ENCODE peak calls at places on chromosomes 4 and X, in six cellular contexts. U is psoas muscle, S is IMR-90, B is sigmoid colon, C is suprapubic skin, H is mammary epithelial cell. Z is an unnamed sample.

GRCh38 chr4:8689741-8690140 is 97.2 kb downstream of the CPZ start:
- DNase-seq in U (no peak), S (no peak), B (peak; percentile 55), C (peak; percentile 74), H (no peak), Z (no peak)

GRCh38 chrX:110142096-110142495 is 139.2 kb downstream of the TMEM164 start:
- DNase-seq in U (no peak), S (no peak), B (no peak), C (no peak), H (peak; percentile 90), Z (peak; percentile 91)

GRCh38 chr4:182643801-182644311 is 273.3 kb downstream of the DCTD start:
- DNase-seq in U (no peak), S (peak; percentile 94), B (no peak), C (no peak), H (no peak), Z (peak; percentile 20)

GRCh38 chr4:113292371-113293042 is 243.1 kb downstream of the ANK2 start:
- DNase-seq in U (peak; percentile 54), S (peak; percentile 71), B (peak; percentile 80), C (no peak), H (no peak), Z (no peak)

GRCh38 chrX:50889582-50889981 is 21.0 kb upstream of the BMP15 start:
- DNase-seq in U (no peak), S (no peak), B (no peak), C (no peak), H (no peak), Z (no peak)

GRCh38 chrX:135931644-135932487 is 38.4 kb downstream of the SAGE1 start:
- DNase-seq in U (peak; percentile 56), S (peak; percentile 24), B (no peak), C (no peak), H (peak; percentile 23), Z (peak; percentile 18)

GRCh38 chr4:188660796-188661195 is 521.6 kb downstream of the TRIML1 start:
- DNase-seq in U (no peak), S (no peak), B (no peak), C (no peak), H (no peak), Z (no peak)

GRCh38 chrX:47202877-47203276 is 9.2 kb downstream of the UBA1 start:
- DNase-seq in U (peak; percentile 39), S (no peak), B (no peak), C (no peak), H (no peak), Z (no peak)

GRCh38 chrX:148043456-148043855 is 62.3 kb downstream of the FMR1NB start:
- DNase-seq in U (no peak), S (peak; percentile 4), B (no peak), C (no peak), H (peak; percentile 60), Z (peak; percentile 41)

GRCh38 chr4:6991249-6991648 is 51.9 kb upstream of the TADA2B start:
- DNase-seq in U (no peak), S (no peak), B (no peak), C (no peak), H (no peak), Z (no peak)

GRCh38 chrX:78650906-78651437 is 8.2 kb downstream of the RTL3 start:
- DNase-seq in U (no peak), S (peak; percentile 73), B (no peak), C (no peak), H (no peak), Z (no peak)

GRCh38 chr4:154065368-154065767 is 276.5 kb upstream of the SFRP2 start:
- DNase-seq in U (no peak), S (no peak), B (no peak), C (no peak), H (no peak), Z (no peak)
- H3K27me3 ChIP-seq in U (no peaks in the 10 kb centered on the region), S (no peaks in the 10 kb centered on the region), B (no peaks in the 10 kb centered on the region), C (no peaks in the 10 kb centered on the region), H (no peaks in the 10 kb centered on the region), Z (no peaks in the 10 kb centered on the region)

GRCh38 chr4:185774076-185774731 is 37.8 kb downstream of the SORBS2 start:
- DNase-seq in U (no peak), S (no peak), B (no peak), C (no peak), H (no peak), Z (no peak)
- H3K4me3 ChIP-seq in U (peak overlapping the region; percentile 49), S (no peak overlapping the region), B (peak overlapping the region; percentile 25), C (peak overlapping the region; percentile 30), H (no peak overlapping the region), Z (no peak overlapping the region)

DNA sequence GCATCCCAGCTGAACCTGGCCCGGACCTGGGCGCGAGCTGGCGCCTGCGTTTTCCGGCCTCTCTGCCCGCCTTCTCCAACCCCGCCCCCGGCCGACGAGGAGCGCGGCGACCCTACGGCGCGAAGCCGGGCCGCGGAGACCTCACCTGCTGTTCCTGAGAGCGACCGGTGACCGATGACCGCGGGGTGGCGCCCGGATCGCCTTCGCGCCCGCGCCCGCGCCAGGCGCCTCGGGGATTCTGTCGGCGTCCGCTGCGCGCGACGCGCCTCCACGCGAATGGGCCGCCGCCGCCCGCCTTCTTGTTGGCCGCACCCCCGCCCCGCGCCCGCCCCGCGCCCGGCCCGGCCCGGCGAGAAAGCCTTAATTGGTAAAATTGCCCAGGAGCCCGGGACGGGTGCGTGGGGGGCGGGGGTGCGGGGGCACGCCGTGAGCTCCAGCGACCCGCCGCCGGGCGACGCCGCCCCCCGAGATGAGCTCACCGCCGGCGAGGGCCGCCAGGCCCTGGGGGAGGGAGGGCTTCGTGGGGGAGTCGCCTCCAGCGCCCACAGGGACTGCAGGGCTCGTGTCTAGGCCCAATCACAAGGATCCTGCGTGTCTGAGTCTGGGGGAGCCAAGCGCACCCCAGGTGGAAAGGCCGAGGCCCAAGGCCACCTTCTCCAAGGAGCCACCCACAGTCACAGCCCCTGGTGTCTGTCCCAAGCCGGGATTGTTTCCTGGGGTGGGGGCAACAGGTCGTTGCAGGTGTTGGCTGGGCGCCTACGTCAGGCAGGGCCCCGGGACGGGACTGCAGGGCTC is at the start of gene FLNA:
- DNase-seq in U (peak; percentile 64), S (no peak), B (peak; percentile 89), C (no peak), H (no peak), Z (no peak)
- TF ChIP-seq CTCF in U (peak; percentile 23), S (peak; percentile 14), B (no peak), C (no peak), H (no peak), Z (peak; percentile 32)

GRCh38 chr4:1409806-1410425 is 3.7 kb upstream of the NKX1-1 start:
- DNase-seq in U (peak; percentile 48), S (no peak), B (peak; percentile 41), C (no peak), H (no peak), Z (no peak)
- H3K27me3 ChIP-seq in U (peaks cover 31% of the 10 kb centered on the region), S (peaks cover 63% of the 10 kb centered on the region), B (peaks cover 97% of the 10 kb centered on the region), C (peaks cover 99% of the 10 kb centered on the region), H (peaks cover 44% of the 10 kb centered on the region), Z (peaks cover 23% of the 10 kb centered on the region)

DNA sequence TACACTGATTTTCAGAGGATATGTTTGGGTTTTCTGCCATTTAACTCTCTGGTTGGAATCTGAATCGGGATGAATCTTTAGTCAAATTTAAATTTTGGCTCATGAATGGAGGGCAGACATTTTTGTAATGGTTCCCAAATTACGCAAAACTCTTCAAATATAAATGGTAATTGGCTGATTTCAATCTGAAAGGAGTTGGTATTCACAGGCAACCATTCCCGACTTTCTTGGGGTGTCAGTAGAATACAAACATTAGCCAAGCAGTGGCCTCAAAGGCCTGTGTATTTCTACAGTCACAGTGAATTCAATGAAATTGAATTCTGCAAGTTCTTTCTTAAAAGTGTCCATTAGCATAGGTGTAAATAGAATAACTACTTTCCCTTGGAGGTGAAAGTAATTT is 668.8 kb upstream of the PRKX start:
- DNase-seq in U (no peak), S (no peak), B (no peak), C (no peak), H (no peak), Z (no peak)
- H3K4me3 ChIP-seq in U (no peak overlapping the region), S (no peak overlapping the region), B (no peak overlapping the region), C (no peak overlapping the region), H (no peak overlapping the region), Z (no peak overlapping the region)

GRCh38 chr4:95156452-95156765 is 392.4 kb downstream of the UNC5C start:
- DNase-seq in U (no peak), S (no peak), B (no peak), C (no peak), H (no peak), Z (no peak)
- TF ChIP-seq CTCF in U (no peak), S (no peak), B (no peak), C (no peak), H (no peak), Z (no peak)

GRCh38 chrX:27600686-27601085 is 10.5 kb downstream of the DCAF8L2 start:
- DNase-seq in U (no peak), S (no peak), B (no peak), C (no peak), H (peak; percentile 71), Z (peak; percentile 71)

GRCh38 chrX:27598312-27598711 is 8.2 kb downstream of the DCAF8L2 start:
- DNase-seq in U (no peak), S (no peak), B (no peak), C (no peak), H (peak; percentile 10), Z (peak; percentile 3)

GRCh38 chrX:27597506-27597905 is 7.4 kb downstream of the DCAF8L2 start:
- DNase-seq in U (no peak), S (no peak), B (no peak), C (no peak), H (peak; percentile 19), Z (no peak)

DNA sequence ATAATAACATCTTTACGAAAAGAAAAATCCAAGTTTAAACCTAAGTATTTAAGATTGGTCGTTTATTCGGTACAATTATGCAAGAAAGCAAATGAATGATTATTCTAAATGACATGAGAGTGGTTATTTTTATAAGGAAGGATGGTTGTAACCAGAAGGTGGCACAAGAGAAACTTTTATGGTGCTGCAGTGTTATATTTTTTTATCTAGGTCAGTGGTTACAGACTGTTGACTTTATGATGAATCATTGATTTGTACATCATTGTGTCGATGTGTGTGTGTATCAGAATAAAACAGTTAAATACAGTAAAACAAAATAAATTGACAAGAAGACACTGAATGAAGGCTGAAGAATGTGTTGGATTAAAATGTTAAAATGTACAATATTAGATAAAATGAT is 9.8 kb downstream of the DCAF8L2 start:
- DNase-seq in U (no peak), S (peak; percentile 33), B (no peak), C (no peak), H (peak; percentile 59), Z (peak; percentile 62)
- H3K27me3 ChIP-seq in U (no peaks in the 10 kb centered on the region), S (no peaks in the 10 kb centered on the region), B (no peaks in the 10 kb centered on the region), C (no peaks in the 10 kb centered on the region), H (no peaks in the 10 kb centered on the region), Z (no peaks in the 10 kb centered on the region)

DNA sequence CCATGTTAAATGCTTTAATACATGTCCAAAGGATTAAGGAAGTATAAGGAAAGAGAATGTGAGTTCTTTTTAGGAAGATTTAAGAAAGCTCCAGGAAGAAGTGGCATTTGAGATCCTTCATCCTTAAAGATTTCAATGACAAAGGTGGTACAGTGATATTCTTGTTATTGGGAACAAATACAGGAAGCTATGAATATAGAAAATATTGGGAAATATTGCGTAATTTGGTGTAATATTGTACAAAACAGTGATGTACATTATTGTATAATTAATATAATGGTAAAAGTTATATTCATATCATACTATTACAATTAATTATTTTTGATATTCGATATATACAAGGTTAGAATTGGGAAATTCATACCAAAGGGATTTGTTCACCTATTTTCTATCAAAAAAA is 937.9 kb downstream of the CCSER1 start:
- DNase-seq in U (no peak), S (no peak), B (no peak), C (no peak), H (no peak), Z (no peak)
- H3K4me3 ChIP-seq in U (no peak overlapping the region), S (no peak overlapping the region), B (no peak overlapping the region), C (no peak overlapping the region), H (no peak overlapping the region), Z (no peak overlapping the region)